ENCODE peak calls at places on chromosome 3, in seven cellular contexts. P, V, M, H, Q, B and R are unnamed samples.

GRCh38 chr3:38583688-38584087 is 65.8 kb downstream of the SCN5A start:
- DNase-seq in M (no peak), H (no peak), V (no peak), B (no peak), Q (no peak), P (no peak), R (no peak)

GRCh38 chr3:13657660-13658435 is 108.9 kb downstream of the FBLN2 start:
- DNase-seq in M (peak), Q (no peak), P (peak), H (peak), V (peak), B (peak), R (peak)

GRCh38 chr3:151228291-151229125 is 25.5 kb upstream of the GPR171 start:
- DNase-seq in M (peak), B (peak), Q (no peak), H (no peak), V (peak), P (no peak), R (no peak)

GRCh38 chr3:4807381-4808280 is 171.6 kb upstream of the BHLHE40 start:
- DNase-seq in V (no peak), B (no peak), H (no peak), Q (no peak), M (no peak), P (no peak), R (no peak)

GRCh38 chr3:122443090-122443489 is 27.2 kb upstream of the WDR5B start:
- DNase-seq in B (no peak), H (no peak), P (no peak), V (no peak), Q (no peak), M (no peak), R (no peak)

GRCh38 chr3:195005759-195006555 is 265.0 kb downstream of the XXYLT1 start:
- DNase-seq in P (no peak), V (no peak), Q (no peak), B (no peak), M (peak), H (no peak), R (no peak)

GRCh38 chr3:52055537-52056351 is 627 bp downstream of the DUSP7 start:
- DNase-seq in H (no peak), P (peak), Q (no peak), V (no peak), B (peak), M (peak), R (no peak)

GRCh38 chr3:152443212-152444023 is 174.7 kb downstream of the MBNL1 start:
- DNase-seq in V (no peak), H (no peak), M (no peak), Q (no peak), B (peak), P (no peak), R (no peak)

GRCh38 chr3:59084598-59084997 is 34.8 kb upstream of the CFAP20DC start:
- DNase-seq in H (no peak), V (peak), B (peak), Q (no peak), M (no peak), P (no peak), R (no peak)

DNA sequence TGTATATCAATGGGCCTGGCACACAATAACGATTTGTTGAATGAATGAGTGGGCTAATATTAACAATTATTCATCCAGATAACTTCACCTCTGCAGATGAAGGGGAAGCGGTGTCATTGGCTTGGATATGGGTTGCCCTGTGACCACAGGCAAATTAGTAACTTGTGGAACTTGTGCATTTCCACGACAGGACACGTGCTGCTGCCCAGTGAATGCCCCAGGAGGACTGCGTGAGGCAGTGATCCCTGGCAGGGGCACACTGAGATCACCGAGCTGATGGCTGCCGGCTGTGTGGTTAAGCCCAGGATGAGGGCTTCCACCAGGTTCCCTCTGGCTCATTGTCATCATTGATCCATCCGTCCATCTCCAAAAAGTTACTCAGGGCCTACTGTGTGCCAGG is 84.1 kb upstream of the HACD2 start:
- DNase-seq in P (no peak), B (no peak), V (no peak), Q (no peak), H (no peak), M (no peak), R (no peak)
- H3K27ac ChIP-seq in P (no peak), B (no peak), V (no peak), Q (peak), H (no peak), M (no peak), R (no peak)

GRCh38 chr3:53243785-53244184 is 12.0 kb downstream of the TKT start:
- DNase-seq in M (no peak), V (no peak), B (no peak), P (no peak), Q (no peak), H (no peak), R (no peak)
- H3K27ac ChIP-seq in M (peak), V (no peak), B (peak), P (peak), Q (no peak), H (no peak), R (no peak)

DNA sequence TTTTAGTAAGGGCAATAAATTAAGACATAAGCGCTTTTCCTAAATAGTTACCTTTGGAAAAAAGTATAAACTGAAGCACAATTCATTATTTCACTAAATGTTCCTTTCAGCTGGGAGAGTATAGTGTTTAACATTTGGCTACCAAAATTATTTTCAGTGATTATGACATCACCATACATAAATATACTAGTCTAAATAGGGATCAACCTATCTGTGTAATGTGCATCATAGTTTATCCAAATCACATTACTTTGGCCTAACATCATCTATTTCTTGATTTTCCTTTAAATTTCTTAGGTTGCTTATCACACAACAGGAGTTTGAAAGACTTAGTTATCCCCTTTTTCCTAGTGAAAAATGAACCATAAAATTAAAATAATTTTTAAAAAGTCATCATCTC is 738.9 kb downstream of the ROBO1 start:
- DNase-seq in Q (no peak), H (no peak), V (no peak), P (no peak), M (no peak), B (no peak), R (no peak)
- H3K27ac ChIP-seq in Q (no peak), H (no peak), V (no peak), P (no peak), M (no peak), B (no peak), R (no peak)

DNA sequence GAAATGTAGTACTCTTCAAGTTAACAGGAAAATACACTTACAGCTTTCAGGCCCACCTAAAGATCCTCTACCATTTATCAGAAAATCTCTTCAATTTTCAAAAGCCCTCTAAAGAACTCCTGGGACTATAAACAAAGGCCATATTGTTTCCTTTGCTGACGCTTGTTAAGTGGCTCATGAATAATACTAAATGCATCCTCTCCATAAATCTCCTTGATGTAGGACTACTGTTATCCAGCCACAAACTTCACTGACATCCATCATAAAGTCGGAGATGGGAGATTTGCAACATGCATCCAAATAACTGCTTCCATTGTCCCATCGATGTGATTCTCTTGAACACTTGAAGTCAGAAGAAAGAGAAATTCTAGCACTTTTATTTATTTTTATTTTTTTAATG is 326.5 kb downstream of the ZIC1 start:
- DNase-seq in B (no peak), P (no peak), M (no peak), Q (no peak), H (no peak), V (no peak), R (no peak)
- H3K27ac ChIP-seq in B (no peak), P (no peak), M (no peak), Q (no peak), H (no peak), V (no peak), R (no peak)

DNA sequence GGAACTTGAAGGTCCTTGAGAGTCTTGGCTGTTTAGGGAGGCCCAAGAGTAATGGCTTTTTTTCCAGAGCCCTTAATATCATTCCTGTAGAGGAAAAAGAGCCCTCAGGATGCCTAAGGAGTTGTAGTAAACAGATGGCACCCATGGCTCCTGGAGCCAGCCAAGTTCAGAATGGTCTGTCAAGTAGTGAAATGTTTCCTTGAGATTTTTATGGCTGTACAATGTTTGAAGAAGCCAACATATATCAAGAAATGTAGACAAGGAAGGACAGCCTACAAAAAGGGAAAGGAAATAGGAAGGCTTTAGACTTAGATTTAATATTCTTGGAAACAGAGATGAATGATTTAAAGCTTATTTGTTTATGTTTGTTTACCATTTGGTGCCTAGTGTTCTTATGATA is 334.8 kb downstream of the SATB1 start:
- DNase-seq in P (no peak), M (no peak), Q (no peak), B (no peak), V (no peak), H (no peak), R (no peak)
- H3K27ac ChIP-seq in P (no peak), M (no peak), Q (no peak), B (no peak), V (no peak), H (no peak), R (no peak)